ENCODE peak calls at places on chromosomes 7 and 10, in four cellular contexts. U is RPMI7951; W is WTC11; R is stimulated activated CD4-positive, alpha-beta T cell treated with anti-CD3 and anti-CD28 coated beads, Interleukin-4, amount 100 ng/mL, for 1 hour. C is an unnamed sample.
A peak's percentile ranks its signal among the peaks of the same experiment; 100 is the strongest.

GRCh38 chr10:16987129-16987670 is 142.4 kb downstream of the CUBN start:
- DNase-seq in U (peak; percentile 91), W (no peak), R (no peak), C (no peak)

GRCh38 chr7:20596653-20597052 is 18.8 kb upstream of the ABCB5 start:
- DNase-seq in U (peak; percentile 74), W (no peak), R (no peak), C (no peak)

GRCh38 chr7:22921386-22922086 is 92.4 kb downstream of the HYCC1 start:
- DNase-seq in U (no peak), W (no peak), R (no peak), C (no peak)

GRCh38 chr7:47709051-47709450 is 127.1 kb upstream of the TNS3 start:
- DNase-seq in U (no peak), W (no peak), R (no peak), C (no peak)

GRCh38 chr7:120201290-120201689 is 71.7 kb upstream of the KCND2 start:
- DNase-seq in U (no peak), W (no peak), R (no peak), C (no peak)

GRCh38 chr7:21548491-21548890 is 5.7 kb downstream of the DNAH11 start:
- DNase-seq in U (peak; percentile 42), W (no peak), R (no peak), C (no peak)

GRCh38 chr10:124290095-124290795 is 128.5 kb downstream of the OAT start:
- DNase-seq in U (peak; percentile 98), W (peak; percentile 7), R (no peak), C (no peak)

GRCh38 chr7:26454180-26454579 is 162.5 kb downstream of the SNX10 start:
- DNase-seq in U (peak; percentile 77), W (no peak), R (no peak), C (no peak)

GRCh38 chr7:13016633-13017324 is 329.3 kb downstream of the ARL4A start:
- DNase-seq in U (no peak), W (no peak), R (no peak), C (no peak)

GRCh38 chr10:127894146-127894545 is 1.4 kb upstream of the CLRN3 start:
- DNase-seq in U (no peak), W (no peak), R (no peak), C (no peak)

GRCh38 chr7:129047761-129048160 is 7.2 kb downstream of the TNPO3 start:
- DNase-seq in U (peak; percentile 64), W (no peak), R (no peak), C (no peak)

GRCh38 chr10:102375250-102375649 is 20.3 kb upstream of the NFKB2 start:
- DNase-seq in U (no peak), W (peak; percentile 36), R (no peak), C (no peak)

C was measured in thoracic aorta.